ENCODE peak calls at places on chromosomes 2 and 18, in six cellular contexts. J is HCT116, B is SK-N-SH, A is K562, N is H1, I is HepG2. L is an unnamed sample.

GRCh38 chr2:134892282-134893054 is 26.2 kb upstream of the CCNT2 start:
- DNase-seq in J (no peak), B (no peak), A (no peak), N (no peak), I (no peak), L (peak; percentile 1)

GRCh38 chr2:55712477-55713060 is 18.9 kb upstream of the PNPT1 start:
- DNase-seq in J (no peak), B (no peak), A (no peak), N (no peak), I (no peak), L (no peak)

GRCh38 chr2:180246281-180246680 is 239.2 kb upstream of the CWC22 start:
- DNase-seq in J (no peak), B (no peak), A (no peak), N (no peak), I (no peak), L (no peak)

GRCh38 chr2:7203056-7203467 is 285.9 kb downstream of the RNF144A start:
- DNase-seq in J (peak; percentile 24), B (peak; percentile 71), A (peak; percentile 65), N (peak; percentile 54), I (peak; percentile 49), L (peak; percentile 28)

GRCh38 chr2:210263841-210264240 is 38.6 kb upstream of the ACADL start:
- DNase-seq in J (no peak), B (no peak), A (no peak), N (no peak), I (no peak), L (no peak)

GRCh38 chr2:98242006-98242405 is 104.2 kb upstream of the CNGA3 start:
- DNase-seq in J (no peak), B (no peak), A (no peak), N (no peak), I (no peak), L (no peak)

GRCh38 chr2:42195559-42195958 is 26.4 kb downstream of the EML4 start:
- DNase-seq in J (peak; percentile 41), B (no peak), A (no peak), N (no peak), I (peak; percentile 88), L (no peak)

GRCh38 chr2:207816546-207816945 is 46.8 kb upstream of the FZD5 start:
- DNase-seq in J (no peak), B (no peak), A (no peak), N (no peak), I (no peak), L (no peak)

DNA sequence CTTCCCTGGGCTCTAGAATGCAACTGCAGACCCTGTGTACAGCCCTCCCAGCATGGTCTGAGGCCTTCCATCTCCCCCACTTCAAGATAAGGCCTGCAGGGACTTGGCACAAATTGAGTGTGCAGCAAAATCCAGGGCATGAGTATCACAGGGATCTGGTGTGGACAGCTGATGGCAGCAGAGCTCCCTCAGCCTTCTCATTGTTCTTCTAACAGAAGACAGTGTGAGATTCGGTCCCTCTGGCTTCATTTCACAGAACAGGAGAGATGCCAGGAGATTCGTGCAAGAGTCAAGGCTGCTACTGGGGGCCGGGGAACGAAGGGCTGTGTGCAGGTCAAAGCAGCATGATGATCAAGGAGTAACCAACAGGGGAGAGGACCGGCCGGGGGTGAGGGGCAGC is 85.8 kb downstream of the UXS1 start:
- DNase-seq in J (no peak), B (peak; percentile 54), A (no peak), N (no peak), I (no peak), L (peak; percentile 30)
- TF ChIP-seq JUND in J (no peak), B (no peak), A (no peak), N (no peak), I (no peak), L (no peak)

GRCh38 chr2:230930928-230931555 is 6.0 kb upstream of the GPR55 start:
- DNase-seq in J (no peak), B (no peak), A (no peak), N (no peak), I (no peak), L (no peak)
- TF ChIP-seq JUND in J (no peak), B (no peak), A (no peak), N (no peak), I (no peak), L (no peak)

GRCh38 chr18:51089691-51090090 is 59.7 kb downstream of the SMAD4 start:
- DNase-seq in J (no peak), B (no peak), A (no peak), N (no peak), I (no peak), L (no peak)
- TF ChIP-seq JUND in J (no peak), B (no peak), A (no peak), N (no peak), I (no peak), L (no peak)

GRCh38 chr2:1518891-1519530 is 105.7 kb downstream of the TPO start:
- DNase-seq in J (no peak), B (no peak), A (no peak), N (no peak), I (no peak), L (no peak)

GRCh38 chr2:1517786-1518500 is 104.7 kb downstream of the TPO start:
- DNase-seq in J (no peak), B (no peak), A (no peak), N (no peak), I (no peak), L (no peak)

GRCh38 chr2:1516798-1517060 is 103.5 kb downstream of the TPO start:
- DNase-seq in J (no peak), B (no peak), A (no peak), N (no peak), I (no peak), L (no peak)

GRCh38 chr2:1515986-1516797 is 102.9 kb downstream of the TPO start:
- DNase-seq in J (no peak), B (no peak), A (no peak), N (no peak), I (no peak), L (no peak)

DNA sequence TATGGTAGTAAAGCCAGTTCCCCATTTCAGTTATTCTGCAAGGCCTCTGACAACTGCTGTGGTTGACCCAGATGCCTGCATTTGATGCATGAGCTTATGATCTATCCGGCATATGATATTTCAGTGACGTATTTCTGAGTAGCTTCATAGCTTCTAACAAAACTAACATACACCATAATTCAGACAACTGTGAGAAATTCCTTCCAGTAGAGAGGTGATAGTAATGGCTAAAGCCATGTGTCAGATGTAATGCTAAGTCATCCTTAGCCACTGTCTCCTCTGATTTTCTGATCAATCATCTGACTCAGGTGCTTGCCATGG is 105.2 kb downstream of the TPO start:
- DNase-seq in J (no peak), B (no peak), A (no peak), N (no peak), I (no peak), L (no peak)
- TF ChIP-seq JUND in J (no peak), B (no peak), A (no peak), N (no peak), I (no peak), L (no peak)